ENCODE peak calls at places on chromosome X, in five cellular contexts. H is IMR-90, Z is adrenal gland, U is fibroblast of lung, T is transverse colon. J is an unnamed sample.

GRCh38 chrX:1435241-1435900 is 17.3 kb downstream of the ASMTL start:
- DNase-seq in H (no peak), Z (no peak), U (no peak), T (no peak), J (no peak)

GRCh38 chrX:32966956-32967355 is 244.4 kb downstream of the DMD start:
- DNase-seq in H (no peak), Z (no peak), U (no peak), T (no peak), J (no peak)

GRCh38 chrX:38165023-38165422 is 55.6 kb downstream of the SRPX start:
- DNase-seq in H (no peak), Z (peak; percentile 55), U (no peak), T (no peak), J (no peak)

GRCh38 chrX:9003041-9003440 is 30.9 kb downstream of the FAM9B start:
- DNase-seq in H (no peak), Z (no peak), U (no peak), T (no peak), J (no peak)

GRCh38 chrX:105191878-105192277 is 28.6 kb downstream of the TEX13A start:
- DNase-seq in H (no peak), Z (peak; percentile 1), U (no peak), T (no peak), J (no peak)

GRCh38 chrX:132651411-132652086 is 162.7 kb upstream of the MBNL3 start:
- DNase-seq in H (peak; percentile 2), Z (no peak), U (peak; percentile 32), T (no peak), J (no peak)

GRCh38 chrX:23554304-23554703 is 113.0 kb upstream of the PRDX4 start:
- DNase-seq in H (peak; percentile 50), Z (no peak), U (peak; percentile 49), T (no peak), J (no peak)

GRCh38 chrX:73922856-73923429 is 359.9 kb downstream of the CHIC1 start:
- DNase-seq in H (peak; percentile 26), Z (no peak), U (peak; percentile 39), T (no peak), J (no peak)

GRCh38 chrX:43008356-43008755 is 230.4 kb upstream of the PPP1R2C start:
- DNase-seq in H (no peak), Z (no peak), U (no peak), T (no peak), J (no peak)

GRCh38 chrX:75746891-75747639 is 38.0 kb downstream of the MAGEE2 start:
- DNase-seq in H (no peak), Z (peak; percentile 35), U (peak; percentile 17), T (peak; percentile 33), J (no peak)

GRCh38 chrX:14266702-14267101 is 237.0 kb upstream of the GEMIN8 start:
- DNase-seq in H (no peak), Z (no peak), U (no peak), T (no peak), J (no peak)

GRCh38 chrX:14700982-14701381 is 171.6 kb downstream of the GLRA2 start:
- DNase-seq in H (no peak), Z (no peak), U (no peak), T (no peak), J (no peak)

GRCh38 chrX:108224727-108225455 is 133.3 kb downstream of the ATG4A start:
- DNase-seq in H (peak; percentile 31), Z (peak; percentile 1), U (peak; percentile 58), T (no peak), J (no peak)

GRCh38 chrX:114134465-114134864 is 449.4 kb upstream of the HTR2C start:
- DNase-seq in H (no peak), Z (no peak), U (no peak), T (no peak), J (no peak)

GRCh38 chrX:72123471-72124185 is 8.1 kb downstream of the RTL5 start:
- DNase-seq in H (peak; percentile 5), Z (peak; percentile 35), U (peak; percentile 47), T (no peak), J (peak; percentile 74)

GRCh38 chrX:41556958-41557357 is 109.8 kb downstream of the NYX start:
- DNase-seq in H (no peak), Z (no peak), U (peak; percentile 29), T (no peak), J (no peak)
- H3K4me1 ChIP-seq in H (peaks cover 3% of the 10 kb centered on the region), Z (peaks cover 30% of the 10 kb centered on the region), U (peaks cover 4% of the 10 kb centered on the region), T (no peaks in the 10 kb centered on the region), J (no peaks in the 10 kb centered on the region)

GRCh38 chrX:17736856-17737706 is at the start of gene SCML1:
- DNase-seq in H (peak; percentile 95), Z (peak; percentile 99), U (peak; percentile 95), T (peak; percentile 97), J (peak; percentile 97)
- TF ChIP-seq CTCF in H (no peak), Z (no peak), U (no peak), T (no peak), J (no peak)

GRCh38 chrX:81874807-81875206 is 672.9 kb downstream of the SH3BGRL start:
- DNase-seq in H (no peak), Z (no peak), U (no peak), T (no peak), J (no peak)
- H3K4me1 ChIP-seq in H (no peaks in the 10 kb centered on the region), Z (no peaks in the 10 kb centered on the region), U (no peaks in the 10 kb centered on the region), T (no peaks in the 10 kb centered on the region), J (no peaks in the 10 kb centered on the region)

GRCh38 chrX:83771664-83772063 is 89.3 kb upstream of the CYLC1 start:
- DNase-seq in H (no peak), Z (no peak), U (no peak), T (no peak), J (no peak)
- TF ChIP-seq CTCF in H (no peak), Z (no peak), U (no peak), T (no peak), J (no peak)

DNA sequence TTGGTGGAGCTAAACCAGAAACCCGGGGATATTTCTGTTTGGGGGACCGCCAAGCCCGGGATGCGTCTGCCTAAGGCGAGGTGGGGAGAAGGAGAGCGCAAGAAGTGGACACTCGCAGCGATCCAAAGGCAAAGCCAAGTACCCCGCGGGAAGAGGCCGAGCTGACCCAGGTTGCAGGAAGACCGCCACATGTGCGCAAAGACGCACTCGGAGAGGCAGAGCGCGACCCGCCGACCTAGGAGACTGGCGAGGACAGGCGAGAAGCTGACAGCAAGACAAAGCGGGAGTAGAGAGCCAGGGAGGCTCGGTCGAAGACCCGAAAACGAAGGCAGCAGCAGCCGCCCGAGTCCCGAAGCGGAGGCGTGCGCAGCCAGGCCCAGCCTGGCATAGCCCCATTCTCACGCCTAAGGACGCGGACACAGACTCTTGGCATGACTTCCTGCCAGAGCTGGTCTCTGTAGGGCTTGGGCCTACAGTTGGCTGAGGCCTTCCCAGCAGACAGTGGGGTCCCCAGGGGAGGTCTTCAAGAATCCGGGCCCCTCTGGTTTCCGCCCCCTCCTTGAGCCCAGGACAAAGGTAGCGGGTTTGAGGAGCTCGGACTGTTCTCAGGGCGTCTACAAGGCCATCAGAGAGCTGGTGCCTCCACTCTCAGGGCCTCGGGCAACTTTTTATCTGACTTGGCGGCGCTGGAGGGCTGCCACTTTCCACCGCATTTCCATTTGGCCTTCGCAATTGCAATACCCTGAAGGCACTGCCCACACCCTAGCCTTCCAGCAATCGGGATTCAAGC is 49.8 kb upstream of the BCOR start:
- DNase-seq in H (no peak), Z (peak; percentile 77), U (no peak), T (no peak), J (no peak)
- H3K4me1 ChIP-seq in H (no peaks in the 10 kb centered on the region), Z (peaks cover 15% of the 10 kb centered on the region), U (no peaks in the 10 kb centered on the region), T (peaks cover 24% of the 10 kb centered on the region), J (peaks cover 66% of the 10 kb centered on the region)

DNA sequence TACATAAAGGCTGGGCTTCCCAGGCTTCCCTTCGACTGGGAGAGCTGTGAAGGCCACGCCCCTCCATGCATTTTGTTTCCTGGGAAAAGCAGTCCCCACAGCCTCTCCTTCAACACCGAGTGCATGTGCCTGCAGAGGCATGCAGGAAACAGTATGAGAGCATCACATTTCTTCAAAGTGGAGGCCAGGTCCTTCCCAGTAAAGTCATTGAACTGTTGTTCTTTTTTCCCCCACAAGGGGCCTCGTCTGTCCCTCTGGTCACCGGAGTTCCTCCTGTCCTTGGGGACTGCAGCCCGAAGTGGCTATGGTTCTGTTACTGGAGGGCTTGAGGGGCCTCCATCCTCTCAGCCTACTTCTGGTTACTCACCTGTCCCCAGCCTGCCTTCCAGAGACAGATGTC is 56.0 kb downstream of the RAI2 start:
- DNase-seq in H (no peak), Z (no peak), U (no peak), T (no peak), J (no peak)
- TF ChIP-seq CTCF in H (no peak), Z (no peak), U (no peak), T (no peak), J (no peak)

GRCh38 chrX:130110379-130111219 is at the start of gene ELF4:
- DNase-seq in H (peak; percentile 37), Z (peak; percentile 42), U (peak; percentile 50), T (peak; percentile 65), J (no peak)
- H3K4me1 ChIP-seq in H (peaks cover 9% of the 10 kb centered on the region), Z (no peaks in the 10 kb centered on the region), U (no peaks in the 10 kb centered on the region), T (peaks cover 8% of the 10 kb centered on the region), J (no peaks in the 10 kb centered on the region)

DNA sequence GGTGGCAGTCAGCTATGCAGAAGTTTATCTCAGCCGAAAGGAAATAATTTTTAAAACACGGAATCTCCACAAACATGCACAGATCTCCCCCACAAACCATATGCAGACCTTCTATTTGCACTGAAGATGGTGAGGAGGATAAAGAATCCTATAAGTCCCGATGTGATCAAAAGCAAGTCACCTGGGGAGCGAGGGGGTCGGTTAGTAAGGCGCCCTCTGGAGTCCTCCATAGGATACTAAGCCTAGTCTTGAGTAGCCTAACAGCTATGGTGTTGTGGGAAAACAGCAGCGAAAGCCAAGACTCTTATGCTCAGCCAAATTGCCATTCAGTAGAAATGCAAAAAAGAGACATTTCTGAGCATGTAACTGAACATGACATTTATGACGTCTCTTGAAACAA is 210.9 kb downstream of the FRMPD4 start:
- DNase-seq in H (no peak), Z (no peak), U (no peak), T (no peak), J (no peak)
- TF ChIP-seq CTCF in H (no peak), Z (no peak), U (no peak), T (no peak), J (no peak)